ENCODE peak calls at places on chromosomes 7 and 10, in six cellular contexts. One of them, this sample, is unnamed. For H3K4me1, the result is how much of the 10 kb centered on the place peaks cover.

GRCh38 chr7:115124409-115124939 is 202.6 kb downstream of the MDFIC start:
- DNase-seq in IMR-90: peak
- DNase-seq in aorta: no peak
- DNase-seq in HAP-1: no peak
- DNase-seq in neuronal stem cell: no peak
- DNase-seq in CD8-positive, alpha-beta T cell: no peak
- DNase-seq in this sample: no peak

GRCh38 chr7:297611-298374 is 7.8 kb downstream of the FOXL3 start:
- DNase-seq in IMR-90: no peak
- DNase-seq in CD8-positive, alpha-beta T cell: no peak
- DNase-seq in aorta: no peak
- DNase-seq in neuronal stem cell: no peak
- DNase-seq in HAP-1: no peak
- DNase-seq in this sample: no peak

GRCh38 chr7:108001759-108002725 is 919 bp downstream of the LAMB1 start:
- DNase-seq in IMR-90: peak
- DNase-seq in neuronal stem cell: peak
- DNase-seq in HAP-1: peak
- DNase-seq in aorta: peak
- DNase-seq in CD8-positive, alpha-beta T cell: no peak
- DNase-seq in this sample: no peak

GRCh38 chr7:100887186-100887954 is 2.1 kb downstream of the UFSP1 start:
- DNase-seq in IMR-90: no peak
- DNase-seq in neuronal stem cell: no peak
- DNase-seq in HAP-1: no peak
- DNase-seq in aorta: no peak
- DNase-seq in CD8-positive, alpha-beta T cell: peak
- DNase-seq in this sample: no peak

GRCh38 chr10:49499305-49499851 is 39.5 kb downstream of the ERCC6 start:
- DNase-seq in CD8-positive, alpha-beta T cell: no peak
- DNase-seq in aorta: no peak
- DNase-seq in IMR-90: no peak
- DNase-seq in neuronal stem cell: no peak
- DNase-seq in HAP-1: no peak
- DNase-seq in this sample: no peak

GRCh38 chr10:472241-472910 is 217.1 kb downstream of the DIP2C start:
- DNase-seq in HAP-1: no peak
- DNase-seq in neuronal stem cell: no peak
- DNase-seq in CD8-positive, alpha-beta T cell: no peak
- DNase-seq in aorta: peak
- DNase-seq in IMR-90: no peak
- DNase-seq in this sample: no peak

GRCh38 chr7:128796325-128796724 is 4.6 kb downstream of the CCDC136 start:
- DNase-seq in neuronal stem cell: no peak
- DNase-seq in aorta: no peak
- DNase-seq in CD8-positive, alpha-beta T cell: no peak
- DNase-seq in IMR-90: peak
- DNase-seq in HAP-1: no peak
- DNase-seq in this sample: no peak

GRCh38 chr7:36686499-36686898 is 37.8 kb downstream of the AOAH start:
- DNase-seq in IMR-90: peak
- DNase-seq in CD8-positive, alpha-beta T cell: peak
- DNase-seq in neuronal stem cell: no peak
- DNase-seq in aorta: no peak
- DNase-seq in HAP-1: no peak
- DNase-seq in this sample: peak

GRCh38 chr10:101601541-101601940 is 13.4 kb downstream of the DPCD start:
- DNase-seq in HAP-1: no peak
- DNase-seq in IMR-90: no peak
- DNase-seq in CD8-positive, alpha-beta T cell: no peak
- DNase-seq in neuronal stem cell: no peak
- DNase-seq in aorta: no peak
- DNase-seq in this sample: peak

GRCh38 chr10:60424971-60425370 is 35.3 kb upstream of the ANK3 start:
- DNase-seq in CD8-positive, alpha-beta T cell: no peak
- DNase-seq in neuronal stem cell: no peak
- DNase-seq in HAP-1: peak
- DNase-seq in aorta: no peak
- DNase-seq in IMR-90: no peak
- DNase-seq in this sample: no peak

GRCh38 chr7:91264083-91264923 is at the start of gene FZD1:
- DNase-seq in IMR-90: peak
- DNase-seq in CD8-positive, alpha-beta T cell: peak
- DNase-seq in HAP-1: peak
- DNase-seq in aorta: peak
- DNase-seq in neuronal stem cell: peak
- DNase-seq in this sample: peak

GRCh38 chr7:47633134-47633533 is 51.2 kb upstream of the TNS3 start:
- DNase-seq in aorta: no peak
- DNase-seq in IMR-90: no peak
- DNase-seq in HAP-1: no peak
- DNase-seq in CD8-positive, alpha-beta T cell: no peak
- DNase-seq in neuronal stem cell: no peak
- DNase-seq in this sample: no peak

GRCh38 chr10:95798307-95798850 is 42.4 kb downstream of the ENTPD1 start:
- DNase-seq in IMR-90: no peak
- DNase-seq in neuronal stem cell: no peak
- DNase-seq in HAP-1: no peak
- DNase-seq in aorta: no peak
- DNase-seq in CD8-positive, alpha-beta T cell: no peak
- DNase-seq in this sample: no peak

GRCh38 chr10:95795602-95796001 is 39.6 kb downstream of the ENTPD1 start:
- DNase-seq in CD8-positive, alpha-beta T cell: no peak
- DNase-seq in HAP-1: no peak
- DNase-seq in neuronal stem cell: no peak
- DNase-seq in IMR-90: peak
- DNase-seq in aorta: no peak
- DNase-seq in this sample: no peak

GRCh38 chr10:95793401-95794045 is 37.6 kb downstream of the ENTPD1 start:
- DNase-seq in IMR-90: no peak
- DNase-seq in neuronal stem cell: no peak
- DNase-seq in CD8-positive, alpha-beta T cell: no peak
- DNase-seq in HAP-1: no peak
- DNase-seq in aorta: no peak
- DNase-seq in this sample: no peak

GRCh38 chr10:95794195-95794594 is 38.2 kb downstream of the ENTPD1 start:
- DNase-seq in HAP-1: no peak
- DNase-seq in IMR-90: no peak
- DNase-seq in CD8-positive, alpha-beta T cell: no peak
- DNase-seq in aorta: no peak
- DNase-seq in neuronal stem cell: no peak
- DNase-seq in this sample: no peak

DNA sequence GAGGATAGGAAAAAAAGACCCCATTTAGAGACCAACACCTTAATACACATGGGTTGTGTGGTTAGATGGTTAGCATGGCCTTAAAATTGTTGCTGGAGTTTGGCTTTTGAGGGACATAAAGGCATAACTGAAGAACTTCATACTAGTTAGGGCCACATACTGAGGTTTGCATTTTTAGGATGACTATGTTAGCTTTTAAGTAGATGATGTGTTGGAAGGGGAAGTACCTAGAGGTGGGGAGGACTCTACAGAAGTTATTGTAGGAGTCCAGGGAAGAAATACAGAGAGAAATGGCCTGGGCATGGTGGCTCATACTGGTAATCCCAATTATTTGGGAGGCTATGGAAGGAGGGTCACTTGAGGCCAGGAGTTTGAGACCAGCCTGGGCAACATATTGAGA is 40.5 kb downstream of the ENTPD1 start:
- DNase-seq in CD8-positive, alpha-beta T cell: no peak
- DNase-seq in IMR-90: no peak
- DNase-seq in neuronal stem cell: no peak
- DNase-seq in aorta: no peak
- DNase-seq in HAP-1: no peak
- DNase-seq in this sample: no peak
- H3K4me1 ChIP-seq in CD8-positive, alpha-beta T cell: under half
- H3K4me1 ChIP-seq in IMR-90: under half
- H3K4me1 ChIP-seq in neuronal stem cell: under half
- H3K4me1 ChIP-seq in aorta: under half
- H3K4me1 ChIP-seq in HAP-1: under half
- H3K4me1 ChIP-seq in this sample: under half

DNA sequence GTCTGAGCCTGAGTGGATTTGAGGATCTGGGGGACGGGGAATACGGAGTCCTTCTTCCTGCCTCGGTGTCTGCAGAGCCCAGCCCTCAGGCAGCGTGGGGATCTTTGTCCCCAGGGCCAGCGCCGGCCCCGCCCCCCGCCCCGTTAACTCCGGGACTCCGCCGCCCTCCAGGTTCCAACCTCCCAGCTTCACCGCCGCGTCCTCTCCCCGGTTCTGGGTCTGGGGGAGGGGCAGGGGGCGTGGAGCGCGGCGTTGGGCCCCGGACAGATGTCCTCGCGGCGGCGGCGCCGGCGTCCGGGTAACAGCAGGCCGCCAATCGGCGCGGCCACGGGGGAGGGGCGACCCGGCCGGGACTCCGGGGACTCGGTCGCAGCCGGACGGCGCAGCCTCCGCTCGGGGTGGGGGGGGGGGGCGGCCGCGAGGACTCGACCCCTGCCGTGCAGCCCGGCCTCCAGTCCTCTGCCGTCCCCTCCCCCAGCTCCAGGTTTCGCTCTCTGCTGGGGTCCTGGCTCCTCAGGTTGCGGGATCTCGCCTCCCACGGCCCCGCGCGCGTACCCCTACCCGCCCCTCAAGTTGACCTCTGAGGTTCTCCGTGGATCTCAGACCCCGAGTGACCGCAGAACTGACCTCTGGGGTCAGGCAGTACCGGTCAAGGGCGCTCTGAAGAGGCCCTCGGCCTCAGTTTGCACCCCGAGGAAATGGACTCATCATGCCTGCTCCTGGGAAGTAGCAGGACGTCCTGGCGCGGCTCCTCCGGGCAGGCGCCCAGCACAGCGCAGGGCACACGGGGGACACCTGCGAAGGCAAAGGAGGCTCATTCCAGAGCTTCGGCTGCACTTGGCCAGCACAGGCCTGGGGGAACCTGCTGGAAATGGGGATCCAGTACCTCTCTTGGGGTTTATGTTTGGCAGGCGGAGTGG is 2.3 kb upstream of the ELFN1 start:
- DNase-seq in HAP-1: peak
- DNase-seq in neuronal stem cell: peak
- DNase-seq in aorta: peak
- DNase-seq in CD8-positive, alpha-beta T cell: no peak
- DNase-seq in IMR-90: no peak
- DNase-seq in this sample: no peak
- H3K4me1 ChIP-seq in HAP-1: under half
- H3K4me1 ChIP-seq in neuronal stem cell: under half
- H3K4me1 ChIP-seq in aorta: under half
- H3K4me1 ChIP-seq in CD8-positive, alpha-beta T cell: under half
- H3K4me1 ChIP-seq in IMR-90: under half
- H3K4me1 ChIP-seq in this sample: under half

GRCh38 chr10:5570007-5570655 is 45.4 kb downstream of the CALML3 start:
- DNase-seq in IMR-90: no peak
- DNase-seq in CD8-positive, alpha-beta T cell: no peak
- DNase-seq in neuronal stem cell: no peak
- DNase-seq in aorta: peak
- DNase-seq in HAP-1: no peak
- DNase-seq in this sample: no peak
- H3K4me1 ChIP-seq in IMR-90: under half
- H3K4me1 ChIP-seq in CD8-positive, alpha-beta T cell: under half
- H3K4me1 ChIP-seq in neuronal stem cell: under half
- H3K4me1 ChIP-seq in aorta: under half
- H3K4me1 ChIP-seq in HAP-1: under half
- H3K4me1 ChIP-seq in this sample: under half

DNA sequence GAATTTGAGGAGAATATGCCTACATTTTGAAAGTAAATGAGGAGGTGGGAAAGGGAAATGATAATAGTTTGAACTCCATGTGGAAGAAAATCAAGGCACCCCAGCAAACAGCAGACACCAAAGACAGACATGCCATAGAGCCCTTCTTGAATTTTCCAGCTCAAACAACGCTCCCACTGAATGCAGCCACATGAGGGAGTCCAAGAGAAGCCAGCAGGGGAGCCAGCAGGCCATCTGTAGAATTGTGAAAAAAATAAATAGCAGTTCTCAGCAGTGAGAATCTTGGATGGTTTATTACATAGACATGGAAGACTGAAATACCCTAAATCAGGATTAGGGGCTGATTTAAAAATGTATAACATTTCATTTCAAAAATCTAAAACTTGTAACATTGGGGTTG is 1567.3 kb upstream of the LRRTM3 start:
- DNase-seq in neuronal stem cell: no peak
- DNase-seq in CD8-positive, alpha-beta T cell: no peak
- DNase-seq in HAP-1: peak
- DNase-seq in aorta: no peak
- DNase-seq in IMR-90: no peak
- DNase-seq in this sample: peak
- H3K4me1 ChIP-seq in neuronal stem cell: under half
- H3K4me1 ChIP-seq in CD8-positive, alpha-beta T cell: under half
- H3K4me1 ChIP-seq in HAP-1: under half
- H3K4me1 ChIP-seq in aorta: under half
- H3K4me1 ChIP-seq in IMR-90: under half
- H3K4me1 ChIP-seq in this sample: under half